ENCODE peak calls at places on chromosomes 1 and 21, in four cellular contexts. One of them, this sample, is unnamed.

GRCh38 chr1:47624531-47624930 is 186.7 kb downstream of the FOXD2 start:
- DNase-seq in head of caudate nucleus: no peak
- DNase-seq in stimulated activated CD4-positive, alpha-beta T cell treated with anti-CD3 and anti-CD28 coated beads, Interleukin-1b, Interleukin-23, amount 100 ng/mL, for 1 hour: no peak
- DNase-seq in iPS DF 6.9: no peak
- DNase-seq in this sample: no peak

GRCh38 chr1:16015960-16016901 is 1.6 kb downstream of the HSPB7 start:
- DNase-seq in head of caudate nucleus: no peak
- DNase-seq in stimulated activated CD4-positive, alpha-beta T cell treated with anti-CD3 and anti-CD28 coated beads, Interleukin-1b, Interleukin-23, amount 100 ng/mL, for 1 hour: no peak
- DNase-seq in iPS DF 6.9: no peak
- DNase-seq in this sample: no peak

GRCh38 chr1:207040181-207040533 is 7.6 kb upstream of the C1orf116 start:
- DNase-seq in head of caudate nucleus: no peak
- DNase-seq in stimulated activated CD4-positive, alpha-beta T cell treated with anti-CD3 and anti-CD28 coated beads, Interleukin-1b, Interleukin-23, amount 100 ng/mL, for 1 hour: no peak
- DNase-seq in iPS DF 6.9: no peak
- DNase-seq in this sample: no peak

GRCh38 chr1:235953801-235954200 is 87.1 kb upstream of the LYST start:
- DNase-seq in head of caudate nucleus: no peak
- DNase-seq in stimulated activated CD4-positive, alpha-beta T cell treated with anti-CD3 and anti-CD28 coated beads, Interleukin-1b, Interleukin-23, amount 100 ng/mL, for 1 hour: no peak
- DNase-seq in iPS DF 6.9: no peak
- DNase-seq in this sample: no peak

GRCh38 chr1:3032970-3033794 is 11.9 kb downstream of the ACTRT2 start:
- DNase-seq in head of caudate nucleus: peak
- DNase-seq in stimulated activated CD4-positive, alpha-beta T cell treated with anti-CD3 and anti-CD28 coated beads, Interleukin-1b, Interleukin-23, amount 100 ng/mL, for 1 hour: no peak
- DNase-seq in iPS DF 6.9: no peak
- DNase-seq in this sample: no peak

GRCh38 chr1:3313579-3313955 is 140.9 kb upstream of the ARHGEF16 start:
- DNase-seq in head of caudate nucleus: peak
- DNase-seq in stimulated activated CD4-positive, alpha-beta T cell treated with anti-CD3 and anti-CD28 coated beads, Interleukin-1b, Interleukin-23, amount 100 ng/mL, for 1 hour: no peak
- DNase-seq in iPS DF 6.9: no peak
- DNase-seq in this sample: no peak

GRCh38 chr1:26360051-26360806 is 6.3 kb upstream of the CRYBG2 start:
- DNase-seq in head of caudate nucleus: no peak
- DNase-seq in stimulated activated CD4-positive, alpha-beta T cell treated with anti-CD3 and anti-CD28 coated beads, Interleukin-1b, Interleukin-23, amount 100 ng/mL, for 1 hour: no peak
- DNase-seq in iPS DF 6.9: no peak
- DNase-seq in this sample: no peak

GRCh38 chr1:239819075-239819474 is 272.6 kb upstream of the FMN2 start:
- DNase-seq in head of caudate nucleus: no peak
- DNase-seq in stimulated activated CD4-positive, alpha-beta T cell treated with anti-CD3 and anti-CD28 coated beads, Interleukin-1b, Interleukin-23, amount 100 ng/mL, for 1 hour: no peak
- DNase-seq in iPS DF 6.9: no peak
- DNase-seq in this sample: no peak

GRCh38 chr1:30919025-30919881 is 10.7 kb upstream of the SDC3 start:
- DNase-seq in head of caudate nucleus: no peak
- DNase-seq in stimulated activated CD4-positive, alpha-beta T cell treated with anti-CD3 and anti-CD28 coated beads, Interleukin-1b, Interleukin-23, amount 100 ng/mL, for 1 hour: no peak
- DNase-seq in iPS DF 6.9: no peak
- DNase-seq in this sample: no peak

GRCh38 chr1:8818325-8818775 is 910 bp upstream of the RERE start:
- DNase-seq in head of caudate nucleus: peak
- DNase-seq in stimulated activated CD4-positive, alpha-beta T cell treated with anti-CD3 and anti-CD28 coated beads, Interleukin-1b, Interleukin-23, amount 100 ng/mL, for 1 hour: no peak
- DNase-seq in iPS DF 6.9: no peak
- DNase-seq in this sample: no peak

GRCh38 chr21:39103689-39104088 is 79.6 kb downstream of the PSMG1 start:
- DNase-seq in head of caudate nucleus: no peak
- DNase-seq in stimulated activated CD4-positive, alpha-beta T cell treated with anti-CD3 and anti-CD28 coated beads, Interleukin-1b, Interleukin-23, amount 100 ng/mL, for 1 hour: no peak
- DNase-seq in iPS DF 6.9: no peak
- DNase-seq in this sample: no peak

GRCh38 chr21:35027558-35028450 is 21.3 kb downstream of the RUNX1 start:
- DNase-seq in head of caudate nucleus: no peak
- DNase-seq in stimulated activated CD4-positive, alpha-beta T cell treated with anti-CD3 and anti-CD28 coated beads, Interleukin-1b, Interleukin-23, amount 100 ng/mL, for 1 hour: no peak
- DNase-seq in iPS DF 6.9: no peak
- DNase-seq in this sample: no peak

GRCh38 chr1:100265562-100265930 is 470 bp upstream of the RTCA start:
- DNase-seq in head of caudate nucleus: no peak
- DNase-seq in stimulated activated CD4-positive, alpha-beta T cell treated with anti-CD3 and anti-CD28 coated beads, Interleukin-1b, Interleukin-23, amount 100 ng/mL, for 1 hour: no peak
- DNase-seq in iPS DF 6.9: no peak
- DNase-seq in this sample: no peak

GRCh38 chr1:37655274-37655673 is 20.6 kb upstream of the RSPO1 start:
- DNase-seq in head of caudate nucleus: no peak
- DNase-seq in stimulated activated CD4-positive, alpha-beta T cell treated with anti-CD3 and anti-CD28 coated beads, Interleukin-1b, Interleukin-23, amount 100 ng/mL, for 1 hour: no peak
- DNase-seq in iPS DF 6.9: no peak
- DNase-seq in this sample: no peak

GRCh38 chr1:226973371-226973897 is 33.3 kb downstream of the COQ8A start:
- DNase-seq in head of caudate nucleus: no peak
- DNase-seq in stimulated activated CD4-positive, alpha-beta T cell treated with anti-CD3 and anti-CD28 coated beads, Interleukin-1b, Interleukin-23, amount 100 ng/mL, for 1 hour: no peak
- DNase-seq in iPS DF 6.9: no peak
- DNase-seq in this sample: no peak

GRCh38 chr1:21154717-21155116 is 22.0 kb downstream of the EIF4G3 start:
- DNase-seq in head of caudate nucleus: no peak
- DNase-seq in stimulated activated CD4-positive, alpha-beta T cell treated with anti-CD3 and anti-CD28 coated beads, Interleukin-1b, Interleukin-23, amount 100 ng/mL, for 1 hour: no peak
- DNase-seq in iPS DF 6.9: no peak
- DNase-seq in this sample: no peak

GRCh38 chr1:47785561-47786271 is 211.5 kb downstream of the TRABD2B start:
- DNase-seq in head of caudate nucleus: no peak
- DNase-seq in stimulated activated CD4-positive, alpha-beta T cell treated with anti-CD3 and anti-CD28 coated beads, Interleukin-1b, Interleukin-23, amount 100 ng/mL, for 1 hour: no peak
- DNase-seq in iPS DF 6.9: peak
- DNase-seq in this sample: no peak

GRCh38 chr1:170619167-170620030 is 44.5 kb upstream of the PRRX1 start:
- DNase-seq in head of caudate nucleus: no peak
- DNase-seq in stimulated activated CD4-positive, alpha-beta T cell treated with anti-CD3 and anti-CD28 coated beads, Interleukin-1b, Interleukin-23, amount 100 ng/mL, for 1 hour: no peak
- DNase-seq in iPS DF 6.9: no peak
- DNase-seq in this sample: no peak

GRCh38 chr1:53376742-53377437 is 49.0 kb upstream of the LRP8 start:
- DNase-seq in head of caudate nucleus: no peak
- DNase-seq in stimulated activated CD4-positive, alpha-beta T cell treated with anti-CD3 and anti-CD28 coated beads, Interleukin-1b, Interleukin-23, amount 100 ng/mL, for 1 hour: no peak
- DNase-seq in iPS DF 6.9: no peak
- DNase-seq in this sample: no peak

GRCh38 chr1:107870691-107871090 is 94.3 kb downstream of the VAV3 start:
- DNase-seq in head of caudate nucleus: no peak
- DNase-seq in stimulated activated CD4-positive, alpha-beta T cell treated with anti-CD3 and anti-CD28 coated beads, Interleukin-1b, Interleukin-23, amount 100 ng/mL, for 1 hour: no peak
- DNase-seq in iPS DF 6.9: no peak
- DNase-seq in this sample: no peak

GRCh38 chr1:115656461-115657077 is 14.8 kb downstream of the VANGL1 start:
- DNase-seq in head of caudate nucleus: no peak
- DNase-seq in stimulated activated CD4-positive, alpha-beta T cell treated with anti-CD3 and anti-CD28 coated beads, Interleukin-1b, Interleukin-23, amount 100 ng/mL, for 1 hour: no peak
- DNase-seq in iPS DF 6.9: no peak
- DNase-seq in this sample: no peak

GRCh38 chr1:110634455-110635281 is 28.5 kb upstream of the KCNA2 start:
- DNase-seq in head of caudate nucleus: peak
- DNase-seq in stimulated activated CD4-positive, alpha-beta T cell treated with anti-CD3 and anti-CD28 coated beads, Interleukin-1b, Interleukin-23, amount 100 ng/mL, for 1 hour: peak
- DNase-seq in iPS DF 6.9: no peak
- DNase-seq in this sample: no peak

GRCh38 chr1:185972096-185972875 is 238.1 kb downstream of the HMCN1 start:
- DNase-seq in head of caudate nucleus: no peak
- DNase-seq in stimulated activated CD4-positive, alpha-beta T cell treated with anti-CD3 and anti-CD28 coated beads, Interleukin-1b, Interleukin-23, amount 100 ng/mL, for 1 hour: no peak
- DNase-seq in iPS DF 6.9: no peak
- DNase-seq in this sample: no peak

GRCh38 chr1:204350857-204351573 is 8.7 kb downstream of the PLEKHA6 start:
- DNase-seq in head of caudate nucleus: peak
- DNase-seq in stimulated activated CD4-positive, alpha-beta T cell treated with anti-CD3 and anti-CD28 coated beads, Interleukin-1b, Interleukin-23, amount 100 ng/mL, for 1 hour: no peak
- DNase-seq in iPS DF 6.9: no peak
- DNase-seq in this sample: no peak

GRCh38 chr1:76824106-76824505 is 43.2 kb upstream of the ST6GALNAC5 start:
- DNase-seq in head of caudate nucleus: no peak
- DNase-seq in stimulated activated CD4-positive, alpha-beta T cell treated with anti-CD3 and anti-CD28 coated beads, Interleukin-1b, Interleukin-23, amount 100 ng/mL, for 1 hour: no peak
- DNase-seq in iPS DF 6.9: no peak
- DNase-seq in this sample: no peak

GRCh38 chr21:34833465-34833864 is 164.7 kb downstream of the CLIC6 start:
- DNase-seq in head of caudate nucleus: no peak
- DNase-seq in stimulated activated CD4-positive, alpha-beta T cell treated with anti-CD3 and anti-CD28 coated beads, Interleukin-1b, Interleukin-23, amount 100 ng/mL, for 1 hour: no peak
- DNase-seq in iPS DF 6.9: no peak
- DNase-seq in this sample: no peak

GRCh38 chr21:26070822-26071425 is 99.6 kb downstream of the APP start:
- DNase-seq in head of caudate nucleus: no peak
- DNase-seq in stimulated activated CD4-positive, alpha-beta T cell treated with anti-CD3 and anti-CD28 coated beads, Interleukin-1b, Interleukin-23, amount 100 ng/mL, for 1 hour: no peak
- DNase-seq in iPS DF 6.9: no peak
- DNase-seq in this sample: no peak

GRCh38 chr1:18962121-18962721 is 5.7 kb upstream of the IFFO2 start:
- DNase-seq in head of caudate nucleus: no peak
- DNase-seq in stimulated activated CD4-positive, alpha-beta T cell treated with anti-CD3 and anti-CD28 coated beads, Interleukin-1b, Interleukin-23, amount 100 ng/mL, for 1 hour: no peak
- DNase-seq in iPS DF 6.9: no peak
- DNase-seq in this sample: no peak

GRCh38 chr1:156310962-156311361 is 11.9 kb upstream of the VHLL start:
- DNase-seq in head of caudate nucleus: no peak
- DNase-seq in stimulated activated CD4-positive, alpha-beta T cell treated with anti-CD3 and anti-CD28 coated beads, Interleukin-1b, Interleukin-23, amount 100 ng/mL, for 1 hour: no peak
- DNase-seq in iPS DF 6.9: no peak
- DNase-seq in this sample: no peak

GRCh38 chr1:195733826-195734225 is 874.4 kb downstream of the KCNT2 start:
- DNase-seq in head of caudate nucleus: no peak
- DNase-seq in stimulated activated CD4-positive, alpha-beta T cell treated with anti-CD3 and anti-CD28 coated beads, Interleukin-1b, Interleukin-23, amount 100 ng/mL, for 1 hour: no peak
- DNase-seq in iPS DF 6.9: peak
- DNase-seq in this sample: peak

This sample was measured in iPS DF 19.7.